ENCODE peak calls at places on chromosome 2, in seven cellular contexts. One of them, this sample, is unnamed.
A peak's percentile ranks its signal among the peaks of the same experiment; 100 is the strongest.

GRCh38 chr2:238139141-238139840 is 823 bp downstream of the KLHL30 start:
- DNase-seq in astrocyte of the cerebellum: no peak
- DNase-seq in Peyer's patch: peak; percentile 41
- DNase-seq in SK-N-SH: no peak
- DNase-seq in uterus: no peak
- DNase-seq in neural progenitor cell: peak; percentile 57
- DNase-seq in A673: no peak
- DNase-seq in this sample: peak; percentile 31

GRCh38 chr2:37871453-37872191 is 53.5 kb upstream of the RMDN2 start:
- DNase-seq in SK-N-SH: no peak
- DNase-seq in uterus: no peak
- DNase-seq in neural progenitor cell: no peak
- DNase-seq in A673: no peak
- DNase-seq in Peyer's patch: no peak
- DNase-seq in astrocyte of the cerebellum: no peak
- DNase-seq in this sample: no peak

GRCh38 chr2:178110681-178111080 is 1.6 kb upstream of the RBM45 start:
- DNase-seq in A673: peak; percentile 11
- DNase-seq in uterus: no peak
- DNase-seq in astrocyte of the cerebellum: no peak
- DNase-seq in SK-N-SH: no peak
- DNase-seq in neural progenitor cell: no peak
- DNase-seq in Peyer's patch: no peak
- DNase-seq in this sample: no peak

GRCh38 chr2:237497820-237498128 is 10.7 kb downstream of the MLPH start:
- DNase-seq in SK-N-SH: no peak
- DNase-seq in uterus: no peak
- DNase-seq in A673: no peak
- DNase-seq in Peyer's patch: no peak
- DNase-seq in neural progenitor cell: no peak
- DNase-seq in astrocyte of the cerebellum: no peak
- DNase-seq in this sample: no peak

GRCh38 chr2:219689676-219690628 is 62.5 kb downstream of the SLC4A3 start:
- DNase-seq in Peyer's patch: no peak
- DNase-seq in astrocyte of the cerebellum: peak; percentile 60
- DNase-seq in A673: peak; percentile 72
- DNase-seq in uterus: peak; percentile 57
- DNase-seq in SK-N-SH: peak; percentile 60
- DNase-seq in neural progenitor cell: peak; percentile 61
- DNase-seq in this sample: no peak

GRCh38 chr2:238285653-238286082 is 2.7 kb downstream of the PER2 start:
- DNase-seq in Peyer's patch: peak; percentile 31
- DNase-seq in astrocyte of the cerebellum: peak; percentile 92
- DNase-seq in SK-N-SH: no peak
- DNase-seq in uterus: peak; percentile 88
- DNase-seq in A673: no peak
- DNase-seq in neural progenitor cell: peak; percentile 65
- DNase-seq in this sample: peak; percentile 60

GRCh38 chr2:196887431-196887830 is 39.1 kb downstream of the PGAP1 start:
- DNase-seq in SK-N-SH: no peak
- DNase-seq in A673: no peak
- DNase-seq in Peyer's patch: no peak
- DNase-seq in astrocyte of the cerebellum: no peak
- DNase-seq in uterus: no peak
- DNase-seq in neural progenitor cell: no peak
- DNase-seq in this sample: no peak

GRCh38 chr2:150609831-150610582 is 122.5 kb upstream of the RND3 start:
- DNase-seq in uterus: no peak
- DNase-seq in neural progenitor cell: no peak
- DNase-seq in A673: no peak
- DNase-seq in Peyer's patch: no peak
- DNase-seq in astrocyte of the cerebellum: peak; percentile 85
- DNase-seq in SK-N-SH: no peak
- DNase-seq in this sample: no peak

GRCh38 chr2:4053769-4054493 is 350.6 kb downstream of the DCDC2C start:
- DNase-seq in neural progenitor cell: no peak
- DNase-seq in uterus: no peak
- DNase-seq in astrocyte of the cerebellum: no peak
- DNase-seq in SK-N-SH: no peak
- DNase-seq in A673: peak; percentile 11
- DNase-seq in Peyer's patch: no peak
- DNase-seq in this sample: no peak

GRCh38 chr2:154794328-154794870 is 95.9 kb downstream of the KCNJ3 start:
- DNase-seq in neural progenitor cell: no peak
- DNase-seq in Peyer's patch: no peak
- DNase-seq in astrocyte of the cerebellum: no peak
- DNase-seq in uterus: no peak
- DNase-seq in SK-N-SH: no peak
- DNase-seq in A673: no peak
- DNase-seq in this sample: no peak

GRCh38 chr2:41116106-41116797 is 664.4 kb upstream of the SLC8A1 start:
- DNase-seq in SK-N-SH: no peak
- DNase-seq in neural progenitor cell: no peak
- DNase-seq in astrocyte of the cerebellum: peak; percentile 23
- DNase-seq in uterus: no peak
- DNase-seq in Peyer's patch: no peak
- DNase-seq in A673: no peak
- DNase-seq in this sample: no peak

GRCh38 chr2:217510790-217511291 is 492.0 kb downstream of the TNS1 start:
- DNase-seq in SK-N-SH: peak; percentile 78
- DNase-seq in A673: peak; percentile 89
- DNase-seq in uterus: peak; percentile 78
- DNase-seq in astrocyte of the cerebellum: peak; percentile 84
- DNase-seq in Peyer's patch: peak; percentile 21
- DNase-seq in neural progenitor cell: peak; percentile 87
- DNase-seq in this sample: peak; percentile 18

GRCh38 chr2:230170532-230170931 is 49.3 kb downstream of the SP110 start:
- DNase-seq in neural progenitor cell: no peak
- DNase-seq in A673: peak; percentile 45
- DNase-seq in astrocyte of the cerebellum: no peak
- DNase-seq in SK-N-SH: no peak
- DNase-seq in uterus: peak; percentile 33
- DNase-seq in Peyer's patch: no peak
- DNase-seq in this sample: no peak

GRCh38 chr2:134139615-134140014 is 114.3 kb upstream of the MGAT5 start:
- DNase-seq in Peyer's patch: no peak
- DNase-seq in uterus: no peak
- DNase-seq in astrocyte of the cerebellum: no peak
- DNase-seq in SK-N-SH: no peak
- DNase-seq in A673: no peak
- DNase-seq in neural progenitor cell: no peak
- DNase-seq in this sample: peak; percentile 59

GRCh38 chr2:239722760-239723448 is 302.2 kb downstream of the NDUFA10 start:
- DNase-seq in Peyer's patch: no peak
- DNase-seq in neural progenitor cell: no peak
- DNase-seq in uterus: no peak
- DNase-seq in A673: no peak
- DNase-seq in SK-N-SH: no peak
- DNase-seq in astrocyte of the cerebellum: no peak
- DNase-seq in this sample: no peak

GRCh38 chr2:157876066-157876770 is at the start of gene ACVR1:
- DNase-seq in neural progenitor cell: peak; percentile 98
- DNase-seq in SK-N-SH: peak; percentile 95
- DNase-seq in Peyer's patch: peak; percentile 89
- DNase-seq in A673: peak; percentile 97
- DNase-seq in uterus: peak; percentile 97
- DNase-seq in astrocyte of the cerebellum: peak; percentile 94
- DNase-seq in this sample: peak; percentile 96

GRCh38 chr2:241339839-241340471 is 16.1 kb upstream of the FARP2 start:
- DNase-seq in uterus: no peak
- DNase-seq in A673: no peak
- DNase-seq in neural progenitor cell: no peak
- DNase-seq in Peyer's patch: no peak
- DNase-seq in SK-N-SH: no peak
- DNase-seq in astrocyte of the cerebellum: peak; percentile 5
- DNase-seq in this sample: no peak

GRCh38 chr2:53859354-53860159 is at the start of gene GPR75:
- DNase-seq in neural progenitor cell: peak; percentile 15
- DNase-seq in SK-N-SH: peak; percentile 27
- DNase-seq in Peyer's patch: no peak
- DNase-seq in A673: no peak
- DNase-seq in astrocyte of the cerebellum: no peak
- DNase-seq in uterus: no peak
- DNase-seq in this sample: peak; percentile 29

GRCh38 chr2:31067259-31067658 is 71.0 kb downstream of the GALNT14 start:
- DNase-seq in A673: no peak
- DNase-seq in uterus: no peak
- DNase-seq in Peyer's patch: no peak
- DNase-seq in neural progenitor cell: no peak
- DNase-seq in astrocyte of the cerebellum: no peak
- DNase-seq in SK-N-SH: no peak
- DNase-seq in this sample: no peak

GRCh38 chr2:179263015-179263414 is 1.6 kb downstream of the SESTD1 start:
- DNase-seq in neural progenitor cell: no peak
- DNase-seq in SK-N-SH: no peak
- DNase-seq in A673: peak; percentile 38
- DNase-seq in astrocyte of the cerebellum: no peak
- DNase-seq in Peyer's patch: no peak
- DNase-seq in uterus: no peak
- DNase-seq in this sample: no peak

GRCh38 chr2:110948027-110948687 is 172.6 kb upstream of the BCL2L11 start:
- DNase-seq in astrocyte of the cerebellum: no peak
- DNase-seq in SK-N-SH: peak; percentile 55
- DNase-seq in A673: no peak
- DNase-seq in uterus: no peak
- DNase-seq in Peyer's patch: no peak
- DNase-seq in neural progenitor cell: no peak
- DNase-seq in this sample: no peak

DNA sequence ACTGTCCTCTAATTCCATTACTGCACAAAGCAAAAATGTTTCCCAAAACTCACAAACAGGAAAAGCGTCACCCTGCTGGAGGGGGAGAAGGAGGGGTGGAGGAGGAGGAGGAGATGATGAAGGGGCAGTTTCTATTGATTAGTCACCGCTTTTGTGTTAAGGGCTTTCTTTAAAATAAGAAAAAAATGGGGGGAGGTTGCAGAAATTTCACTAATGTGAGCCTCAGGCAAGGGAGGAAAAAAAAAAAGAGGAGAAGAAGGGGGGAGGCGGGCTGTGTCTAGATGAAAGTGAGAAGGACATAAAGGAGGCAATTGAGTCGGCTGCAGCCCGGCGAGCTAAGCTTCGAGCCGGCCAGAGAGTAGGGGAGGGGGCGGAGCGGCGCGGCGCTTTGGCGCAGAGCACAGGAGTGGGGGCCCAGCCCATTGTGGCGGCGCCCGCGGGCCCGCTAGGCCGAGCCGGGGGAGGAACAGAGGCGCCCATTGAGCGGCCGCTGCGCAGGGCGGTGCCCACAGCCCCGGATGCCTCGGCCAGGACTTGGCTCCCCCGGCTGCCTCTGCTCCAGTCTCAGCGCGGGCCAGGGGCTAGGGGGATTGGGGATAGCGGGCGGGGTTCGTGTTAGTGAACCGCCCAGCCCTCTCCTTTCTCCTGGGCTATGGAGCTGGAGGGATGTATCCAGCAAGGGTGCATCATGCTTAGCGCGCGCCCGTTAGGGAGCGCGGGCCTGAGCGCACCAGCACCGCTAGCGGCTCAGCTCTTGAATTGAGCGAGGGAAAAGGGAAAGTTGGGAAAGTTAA is 7.9 kb downstream of the PAX3 start:
- DNase-seq in neural progenitor cell: peak; percentile 95
- DNase-seq in astrocyte of the cerebellum: peak; percentile 69
- DNase-seq in SK-N-SH: peak; percentile 44
- DNase-seq in A673: peak; percentile 87
- DNase-seq in Peyer's patch: no peak
- DNase-seq in uterus: no peak
- DNase-seq in this sample: no peak
- TF ChIP-seq CTCF in neural progenitor cell: peak; percentile 32
- TF ChIP-seq CTCF in astrocyte of the cerebellum: peak; percentile 14
- TF ChIP-seq CTCF in SK-N-SH: no peak
- TF ChIP-seq CTCF in A673: peak; percentile 22
- TF ChIP-seq CTCF in Peyer's patch: no peak
- TF ChIP-seq CTCF in uterus: no peak
- TF ChIP-seq CTCF in this sample: no peak

GRCh38 chr2:175181104-175181876 is at the start of gene ATP5MC3:
- DNase-seq in A673: peak; percentile 97
- DNase-seq in astrocyte of the cerebellum: peak; percentile 78
- DNase-seq in uterus: peak; percentile 94
- DNase-seq in Peyer's patch: peak; percentile 97
- DNase-seq in SK-N-SH: peak; percentile 94
- DNase-seq in neural progenitor cell: peak; percentile 95
- DNase-seq in this sample: peak; percentile 95
- TF ChIP-seq CTCF in A673: peak; percentile 26
- TF ChIP-seq CTCF in astrocyte of the cerebellum: peak; percentile 28
- TF ChIP-seq CTCF in uterus: no peak
- TF ChIP-seq CTCF in Peyer's patch: no peak
- TF ChIP-seq CTCF in SK-N-SH: peak; percentile 41
- TF ChIP-seq CTCF in neural progenitor cell: peak; percentile 20
- TF ChIP-seq CTCF in this sample: peak; percentile 33

GRCh38 chr2:63053889-63054725 is 3.5 kb downstream of the OTX1 start:
- DNase-seq in astrocyte of the cerebellum: no peak
- DNase-seq in Peyer's patch: no peak
- DNase-seq in A673: no peak
- DNase-seq in neural progenitor cell: peak; percentile 78
- DNase-seq in SK-N-SH: peak; percentile 63
- DNase-seq in uterus: peak; percentile 11
- DNase-seq in this sample: no peak
- TF ChIP-seq CTCF in astrocyte of the cerebellum: peak; percentile 32
- TF ChIP-seq CTCF in Peyer's patch: no peak
- TF ChIP-seq CTCF in A673: peak; percentile 48
- TF ChIP-seq CTCF in neural progenitor cell: peak; percentile 77
- TF ChIP-seq CTCF in SK-N-SH: peak; percentile 40
- TF ChIP-seq CTCF in uterus: no peak
- TF ChIP-seq CTCF in this sample: no peak

GRCh38 chr2:233386382-233387041 is 32.2 kb downstream of the DGKD start:
- DNase-seq in SK-N-SH: no peak
- DNase-seq in neural progenitor cell: no peak
- DNase-seq in A673: no peak
- DNase-seq in astrocyte of the cerebellum: no peak
- DNase-seq in Peyer's patch: no peak
- DNase-seq in uterus: no peak
- DNase-seq in this sample: no peak

GRCh38 chr2:233381013-233381995 is 27.0 kb downstream of the DGKD start:
- DNase-seq in Peyer's patch: no peak
- DNase-seq in A673: no peak
- DNase-seq in uterus: no peak
- DNase-seq in SK-N-SH: no peak
- DNase-seq in astrocyte of the cerebellum: no peak
- DNase-seq in neural progenitor cell: no peak
- DNase-seq in this sample: no peak

GRCh38 chr2:233385489-233386044 is 31.3 kb downstream of the DGKD start:
- DNase-seq in Peyer's patch: no peak
- DNase-seq in astrocyte of the cerebellum: no peak
- DNase-seq in uterus: no peak
- DNase-seq in neural progenitor cell: no peak
- DNase-seq in A673: no peak
- DNase-seq in SK-N-SH: no peak
- DNase-seq in this sample: no peak

GRCh38 chr2:233384811-233385488 is 30.7 kb downstream of the DGKD start:
- DNase-seq in neural progenitor cell: no peak
- DNase-seq in uterus: no peak
- DNase-seq in Peyer's patch: no peak
- DNase-seq in astrocyte of the cerebellum: no peak
- DNase-seq in SK-N-SH: no peak
- DNase-seq in A673: no peak
- DNase-seq in this sample: no peak

DNA sequence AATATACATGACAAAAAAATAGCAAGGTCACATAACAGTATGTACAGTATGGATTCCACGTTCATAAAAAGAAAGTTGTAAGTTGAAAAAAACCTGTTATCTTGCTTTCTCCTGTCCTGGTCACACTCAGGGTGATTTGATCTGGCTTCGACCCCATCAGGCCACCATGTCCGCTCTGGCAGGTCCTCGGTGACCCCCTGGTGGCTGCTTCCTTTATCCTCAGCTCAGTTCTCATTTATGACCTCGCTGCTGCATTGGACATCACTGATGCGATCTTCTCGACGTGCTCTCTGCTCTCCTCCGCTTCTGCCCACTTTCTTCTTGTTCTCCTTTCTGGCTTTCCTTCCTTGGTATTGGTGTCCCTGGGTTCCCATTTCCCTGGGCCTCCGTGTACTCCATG is 29.7 kb downstream of the DGKD start:
- DNase-seq in Peyer's patch: no peak
- DNase-seq in uterus: no peak
- DNase-seq in A673: no peak
- DNase-seq in neural progenitor cell: no peak
- DNase-seq in astrocyte of the cerebellum: no peak
- DNase-seq in SK-N-SH: peak; percentile 55
- DNase-seq in this sample: no peak
- TF ChIP-seq CTCF in Peyer's patch: no peak
- TF ChIP-seq CTCF in uterus: no peak
- TF ChIP-seq CTCF in A673: no peak
- TF ChIP-seq CTCF in neural progenitor cell: no peak
- TF ChIP-seq CTCF in astrocyte of the cerebellum: no peak
- TF ChIP-seq CTCF in SK-N-SH: no peak
- TF ChIP-seq CTCF in this sample: no peak